ENCODE peak calls at places on chromosomes 11 and 22, in four cellular contexts. Z is fibroblast of the aortic adventitia, V is cardiac muscle cell, A is choroid plexus epithelial cell. Y is an unnamed sample.

GRCh38 chr22:37176464-37177061 is 11.5 kb downstream of the C1QTNF6 start:
- DNase-seq in A (peak), V (peak), Z (peak), Y (peak)

GRCh38 chr11:111335596-111335995 is 37.2 kb downstream of the POU2AF3 start:
- DNase-seq in A (no peak), V (no peak), Z (no peak), Y (no peak)

GRCh38 chr11:87600938-87601337 is 563.2 kb downstream of the TMEM135 start:
- DNase-seq in V (no peak), Z (no peak), A (no peak), Y (no peak)

GRCh38 chr22:28027453-28028448 is 108.7 kb upstream of the PITPNB start:
- DNase-seq in Z (peak), A (no peak), V (peak), Y (peak)

GRCh38 chr22:39144101-39144815 is 8.2 kb downstream of the CBX7 start:
- DNase-seq in V (peak), A (peak), Z (peak), Y (peak)

GRCh38 chr11:110381214-110381613 is 48.5 kb upstream of the FDX1 start:
- DNase-seq in Z (no peak), V (no peak), A (no peak), Y (no peak)

GRCh38 chr22:49935561-49935960 is 17.1 kb downstream of the CRELD2 start:
- DNase-seq in Z (peak), V (peak), A (no peak), Y (no peak)

GRCh38 chr11:122984186-122985011 is 2.8 kb upstream of the BSX start:
- DNase-seq in A (peak), Z (peak), V (peak), Y (no peak)

GRCh38 chr11:78630561-78631303 is 56.1 kb upstream of the NARS2 start:
- DNase-seq in V (no peak), A (no peak), Z (no peak), Y (no peak)

GRCh38 chr22:47400701-47401591 is 638.5 kb downstream of the TBC1D22A start:
- DNase-seq in A (no peak), Z (no peak), V (no peak), Y (no peak)

GRCh38 chr11:117230286-117230961 is 1.4 kb downstream of the PCSK7 start:
- DNase-seq in A (peak), V (peak), Z (no peak), Y (peak)

GRCh38 chr11:60763692-60764369 is 7.2 kb downstream of the MS4A15 start:
- DNase-seq in A (no peak), Z (no peak), V (no peak), Y (no peak)
- H3K4me3 ChIP-seq in A (no peak), Z (no peak), V (no peak), Y (no peak)

DNA sequence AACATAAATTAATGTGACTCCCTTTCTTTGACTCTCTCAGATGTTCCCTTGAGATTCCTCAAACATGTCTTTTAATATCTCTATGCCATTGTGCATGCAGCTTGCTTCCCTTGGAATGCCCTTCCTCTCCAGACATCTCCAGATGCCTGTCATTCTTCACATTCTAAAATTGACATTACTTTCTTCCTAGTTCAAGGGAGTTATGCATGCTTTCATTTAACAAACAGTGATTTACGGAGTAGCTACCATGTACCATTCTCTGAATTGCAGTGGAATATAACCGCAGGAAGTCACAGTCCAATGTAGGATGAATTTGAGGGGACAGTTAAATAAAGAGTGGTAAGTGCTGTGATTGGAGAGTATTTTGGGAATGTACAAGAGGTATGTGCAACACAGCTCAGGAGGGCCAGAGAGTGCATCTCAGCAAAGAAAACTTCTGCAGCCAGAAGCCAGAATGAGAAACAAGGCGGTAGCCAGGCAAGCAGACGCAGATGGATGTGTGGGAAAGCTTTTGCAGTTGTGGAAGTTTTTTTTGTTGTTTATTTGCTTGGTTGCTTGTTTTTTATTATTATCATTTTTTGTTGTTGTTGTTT is 18.7 kb downstream of the MMP10 start:
- DNase-seq in A (peak), V (no peak), Z (peak), Y (peak)
- TF ChIP-seq CTCF in A (no peak), V (no peak), Z (no peak), Y (no peak)

GRCh38 chr11:8263769-8264410 is at the start of gene LMO1:
- DNase-seq in Z (peak), V (peak), A (peak), Y (peak)
- H3K4me3 ChIP-seq in Z (peak), V (peak), A (peak), Y (peak)

DNA sequence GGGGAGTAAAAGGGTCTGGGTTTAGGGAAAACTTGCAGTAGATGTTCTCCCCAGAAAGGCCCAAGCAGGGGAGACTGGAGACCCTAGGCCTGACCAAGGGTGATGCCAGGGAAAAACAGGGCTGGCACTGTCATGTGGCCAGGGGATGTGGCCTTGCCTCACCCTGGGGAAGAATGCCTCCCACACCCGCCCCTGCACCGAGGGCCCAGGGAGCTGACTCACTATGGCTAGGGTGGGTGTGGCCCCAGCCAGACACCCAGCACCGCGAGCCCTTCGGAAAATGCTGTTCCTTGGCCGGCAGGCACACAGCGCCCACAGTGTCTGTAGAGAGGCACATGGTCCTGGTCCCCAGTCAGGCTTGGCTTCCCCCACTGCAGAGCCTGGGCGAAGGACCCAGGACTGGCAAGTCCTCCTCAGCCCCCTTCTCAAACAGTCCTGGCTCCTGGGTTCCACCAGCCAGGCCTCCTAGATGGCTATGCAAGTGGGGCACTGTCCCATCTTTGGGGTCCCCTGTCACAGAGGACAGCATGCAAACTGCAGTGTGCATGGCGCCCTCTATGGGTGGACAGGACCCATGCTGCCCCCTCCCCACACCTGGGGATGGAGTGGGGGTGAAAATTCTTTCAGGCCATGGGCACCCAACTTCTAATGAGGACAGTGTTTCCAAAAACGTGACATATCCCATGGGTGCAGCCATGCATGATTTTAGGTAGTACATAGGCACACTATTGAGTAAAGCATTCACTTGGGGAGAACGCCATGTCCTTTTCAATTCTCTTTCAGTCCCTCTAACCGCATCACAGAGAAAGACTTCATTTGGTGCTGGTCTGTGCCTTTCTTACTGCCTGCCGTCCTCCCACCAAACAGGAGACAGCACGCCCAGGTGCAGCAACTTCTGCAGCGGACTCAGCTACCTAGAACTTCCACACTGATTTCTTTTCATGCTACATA is 15.2 kb downstream of the TMPRSS5 start:
- DNase-seq in V (peak), A (peak), Z (peak), Y (peak)
- TF ChIP-seq CTCF in V (peak), A (peak), Z (no peak), Y (peak)

GRCh38 chr22:20510811-20511577 is 3.6 kb downstream of the MED15 start:
- DNase-seq in Z (no peak), A (no peak), V (no peak), Y (no peak)
- H3K4me3 ChIP-seq in Z (no peak), A (no peak), V (no peak), Y (no peak)

DNA sequence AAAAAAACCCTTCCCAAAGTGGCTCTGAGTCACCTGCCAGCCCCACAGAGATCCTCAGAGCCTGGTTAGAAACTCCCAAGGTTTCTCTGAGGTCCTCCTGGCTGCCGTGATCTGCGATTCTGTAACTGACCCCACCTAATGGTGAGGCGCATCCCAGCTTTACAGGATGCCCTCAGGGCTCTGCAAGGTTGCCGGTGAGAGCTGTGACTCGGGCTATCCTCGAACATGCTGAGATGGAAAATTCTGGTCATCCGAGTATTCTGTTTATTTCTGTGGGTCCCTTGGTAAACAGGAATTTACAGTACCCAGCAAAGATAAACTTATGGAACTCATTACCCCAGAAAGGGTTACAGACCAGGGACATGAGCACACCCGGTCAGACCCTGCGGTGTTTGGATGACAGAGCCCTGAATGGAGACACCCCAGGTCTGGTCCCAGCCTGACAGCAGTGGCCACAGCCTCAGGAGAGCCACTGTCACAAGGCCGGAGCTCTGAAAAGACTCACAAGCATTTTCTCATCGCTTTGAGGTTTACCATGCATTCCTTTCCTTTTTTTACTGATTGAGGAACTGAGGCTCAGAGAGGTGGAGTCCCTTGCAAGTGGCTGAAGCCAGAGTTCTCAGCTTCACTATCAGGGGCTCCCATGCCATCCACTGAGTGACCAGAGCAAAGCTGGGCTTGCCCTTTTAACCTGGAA is 22.2 kb downstream of the LIF start:
- DNase-seq in A (no peak), V (no peak), Z (no peak), Y (peak)
- TF ChIP-seq CTCF in A (peak), V (no peak), Z (no peak), Y (peak)

GRCh38 chr11:114291381-114291780 is 4.8 kb upstream of the NNMT start:
- DNase-seq in V (peak), Z (peak), A (peak), Y (peak)
- H3K4me3 ChIP-seq in V (no peak), Z (peak), A (peak), Y (no peak)

GRCh38 chr11:119481667-119482400 is 58.9 kb upstream of the THY1 start:
- DNase-seq in A (no peak), Z (no peak), V (no peak), Y (no peak)
- TF ChIP-seq CTCF in A (no peak), Z (no peak), V (no peak), Y (no peak)

GRCh38 chr11:66687831-66688281 is 10.2 kb upstream of the RBM4B start:
- DNase-seq in A (no peak), V (no peak), Z (no peak), Y (no peak)

GRCh38 chr11:66685276-66686099 is 7.8 kb upstream of the RBM4B start:
- DNase-seq in A (no peak), V (no peak), Z (no peak), Y (no peak)

GRCh38 chr11:66686801-66687750 is 9.4 kb upstream of the RBM4B start:
- DNase-seq in Z (no peak), V (no peak), A (no peak), Y (no peak)

GRCh38 chr11:66684635-66685034 is 6.9 kb upstream of the RBM4B start:
- DNase-seq in Z (no peak), A (no peak), V (no peak), Y (no peak)

GRCh38 chr11:66686100-66686785 is 8.6 kb upstream of the RBM4B start:
- DNase-seq in Z (no peak), V (no peak), A (no peak), Y (no peak)
- H3K4me3 ChIP-seq in Z (no peak), V (no peak), A (no peak), Y (no peak)

GRCh38 chr22:19800761-19801244 is 40.2 kb downstream of the TBX1 start:
- DNase-seq in A (peak), Z (peak), V (peak), Y (peak)
- TF ChIP-seq CTCF in A (peak), Z (peak), V (peak), Y (peak)